ENCODE peak calls at places on chromosomes 1 and 21, in four cellular contexts. O, Q, Z and P are unnamed samples.

GRCh38 chr1:68953316-68953715 is 456.4 kb upstream of the DEPDC1 start:
- DNase-seq in O (no peak), Q (no peak), Z (no peak), P (no peak)

GRCh38 chr1:1565340-1565739 is 9.3 kb downstream of the SSU72 start:
- DNase-seq in O (no peak), Q (no peak), Z (no peak), P (no peak)

GRCh38 chr1:154386643-154387352 is 18.3 kb upstream of the IL6R start:
- DNase-seq in O (peak; percentile 56), Q (no peak), Z (peak; percentile 41), P (no peak)

GRCh38 chr21:45574691-45575090 is 32.5 kb upstream of the SLC19A1 start:
- DNase-seq in O (no peak), Q (peak; percentile 6), Z (no peak), P (no peak)

GRCh38 chr1:39205102-39205780 is 746 bp downstream of the MACF1 start:
- DNase-seq in O (peak; percentile 26), Q (peak; percentile 37), Z (peak; percentile 90), P (peak; percentile 34)

GRCh38 chr1:66048011-66048410 is 255.3 kb downstream of the PDE4B start:
- DNase-seq in O (no peak), Q (no peak), Z (no peak), P (no peak)

GRCh38 chr1:58922302-58923089 is 138.6 kb upstream of the JUN start:
- DNase-seq in O (peak; percentile 42), Q (peak; percentile 71), Z (no peak), P (peak; percentile 81)

GRCh38 chr21:27201197-27201596 is 234.3 kb upstream of the ADAMTS5 start:
- DNase-seq in O (no peak), Q (no peak), Z (no peak), P (no peak)

GRCh38 chr1:185499986-185500626 is 183.1 kb upstream of the IVNS1ABP start:
- DNase-seq in O (no peak), Q (no peak), Z (no peak), P (no peak)

GRCh38 chr1:227323164-227323955 is 5.1 kb upstream of the CDC42BPA start:
- DNase-seq in O (no peak), Q (no peak), Z (no peak), P (peak; percentile 88)

GRCh38 chr1:206978259-206978658 is 8.0 kb upstream of the FCAMR start:
- DNase-seq in O (no peak), Q (no peak), Z (no peak), P (no peak)

GRCh38 chr21:44454747-44455523 is at the start of gene LRRC3:
- DNase-seq in O (peak; percentile 85), Q (peak; percentile 86), Z (peak; percentile 72), P (peak; percentile 88)

GRCh38 chr1:217493290-217493689 is 137.6 kb downstream of the GPATCH2 start:
- DNase-seq in O (no peak), Q (no peak), Z (no peak), P (no peak)

GRCh38 chr1:33985166-33985565 is 121.3 kb downstream of the HMGB4 start:
- DNase-seq in O (no peak), Q (no peak), Z (no peak), P (no peak)

GRCh38 chr1:98906761-98907301 is 97.8 kb downstream of the PLPPR5 start:
- DNase-seq in O (no peak), Q (no peak), Z (no peak), P (no peak)

GRCh38 chr1:212899845-212900244 is 41.8 kb downstream of the FLVCR1 start:
- DNase-seq in O (no peak), Q (no peak), Z (no peak), P (no peak)

GRCh38 chr1:58583496-58583895 is 6.4 kb upstream of the TACSTD2 start:
- DNase-seq in O (no peak), Q (no peak), Z (peak; percentile 77), P (no peak)

GRCh38 chr1:9589144-9589718 is 520 bp downstream of the TMEM201 start:
- DNase-seq in O (peak; percentile 24), Q (no peak), Z (peak; percentile 36), P (peak; percentile 39)

GRCh38 chr1:12071892-12072291 is 8.8 kb downstream of the TNFRSF8 start:
- DNase-seq in O (no peak), Q (no peak), Z (no peak), P (no peak)

GRCh38 chr1:154466136-154466665 is 35.8 kb upstream of the TDRD10 start:
- DNase-seq in O (no peak), Q (no peak), Z (no peak), P (no peak)

GRCh38 chr1:43900386-43900785 is 33.2 kb upstream of the ARTN start:
- DNase-seq in O (no peak), Q (no peak), Z (no peak), P (no peak)

GRCh38 chr1:5992814-5993552 is 758 bp upstream of the NPHP4 start:
- DNase-seq in O (no peak), Q (no peak), Z (peak; percentile 12), P (no peak)

GRCh38 chr1:217586586-217586985 is 44.3 kb downstream of the GPATCH2 start:
- DNase-seq in O (no peak), Q (no peak), Z (no peak), P (no peak)

GRCh38 chr1:210647406-210648333 is 319.0 kb downstream of the HHAT start:
- DNase-seq in O (no peak), Q (no peak), Z (no peak), P (no peak)

GRCh38 chr1:32533792-32534327 is 5.4 kb upstream of the ZBTB8A start:
- DNase-seq in O (no peak), Q (no peak), Z (no peak), P (no peak)

GRCh38 chr1:27603962-27604578 is at the start of gene AHDC1:
- DNase-seq in O (peak; percentile 89), Q (peak; percentile 93), Z (peak; percentile 90), P (peak; percentile 95)

GRCh38 chr1:53379662-53380002 is 51.8 kb upstream of the LRP8 start:
- DNase-seq in O (no peak), Q (no peak), Z (no peak), P (no peak)

GRCh38 chr1:67853704-67854103 is 20.4 kb upstream of the GNG12 start:
- DNase-seq in O (no peak), Q (peak; percentile 50), Z (peak; percentile 31), P (peak; percentile 51)

GRCh38 chr1:147516157-147516917 is 25.0 kb upstream of the BCL9 start:
- DNase-seq in O (no peak), Q (no peak), Z (no peak), P (no peak)

DNA sequence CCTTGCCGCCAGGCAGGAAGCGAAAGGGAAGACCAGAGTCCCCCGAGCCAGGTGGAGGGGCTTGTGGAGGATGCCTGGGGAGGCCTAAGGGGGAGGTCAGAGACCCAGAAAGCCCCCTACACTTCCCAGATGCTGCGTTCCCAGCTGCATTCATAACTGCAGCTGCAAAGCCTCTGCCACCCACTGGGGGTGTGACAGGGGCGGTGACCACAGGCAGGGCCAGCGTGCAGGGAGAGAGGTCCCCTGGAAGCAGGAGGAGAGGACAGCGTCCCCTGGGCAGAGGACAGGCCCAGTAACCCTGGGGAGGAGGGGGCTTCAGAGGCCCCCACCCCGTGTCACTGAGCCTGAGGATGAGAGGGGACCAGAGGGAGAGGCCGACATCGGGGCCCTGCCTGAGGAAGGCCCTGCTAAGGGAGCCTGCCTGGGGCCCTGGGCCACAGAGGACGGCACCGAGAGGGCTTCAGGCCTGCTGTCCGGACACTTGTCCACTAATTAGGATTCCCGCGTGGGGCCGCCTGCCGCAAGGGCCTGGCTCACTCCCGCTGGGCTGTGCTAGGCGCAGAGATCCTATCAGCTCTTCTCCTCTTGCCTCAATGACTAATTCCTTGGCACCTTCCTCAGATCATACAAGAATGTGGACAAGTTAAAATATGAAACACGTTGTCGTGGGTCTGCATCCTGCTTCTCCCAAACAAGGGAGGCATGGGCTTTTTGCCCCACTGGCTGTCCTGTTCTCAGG is 49.1 kb upstream of the CCDC27 start:
- DNase-seq in O (no peak), Q (no peak), Z (no peak), P (no peak)
- H3K27ac ChIP-seq in O (no peak overlapping the region), Q (no peak overlapping the region), Z (no peak overlapping the region), P (no peak overlapping the region)

DNA sequence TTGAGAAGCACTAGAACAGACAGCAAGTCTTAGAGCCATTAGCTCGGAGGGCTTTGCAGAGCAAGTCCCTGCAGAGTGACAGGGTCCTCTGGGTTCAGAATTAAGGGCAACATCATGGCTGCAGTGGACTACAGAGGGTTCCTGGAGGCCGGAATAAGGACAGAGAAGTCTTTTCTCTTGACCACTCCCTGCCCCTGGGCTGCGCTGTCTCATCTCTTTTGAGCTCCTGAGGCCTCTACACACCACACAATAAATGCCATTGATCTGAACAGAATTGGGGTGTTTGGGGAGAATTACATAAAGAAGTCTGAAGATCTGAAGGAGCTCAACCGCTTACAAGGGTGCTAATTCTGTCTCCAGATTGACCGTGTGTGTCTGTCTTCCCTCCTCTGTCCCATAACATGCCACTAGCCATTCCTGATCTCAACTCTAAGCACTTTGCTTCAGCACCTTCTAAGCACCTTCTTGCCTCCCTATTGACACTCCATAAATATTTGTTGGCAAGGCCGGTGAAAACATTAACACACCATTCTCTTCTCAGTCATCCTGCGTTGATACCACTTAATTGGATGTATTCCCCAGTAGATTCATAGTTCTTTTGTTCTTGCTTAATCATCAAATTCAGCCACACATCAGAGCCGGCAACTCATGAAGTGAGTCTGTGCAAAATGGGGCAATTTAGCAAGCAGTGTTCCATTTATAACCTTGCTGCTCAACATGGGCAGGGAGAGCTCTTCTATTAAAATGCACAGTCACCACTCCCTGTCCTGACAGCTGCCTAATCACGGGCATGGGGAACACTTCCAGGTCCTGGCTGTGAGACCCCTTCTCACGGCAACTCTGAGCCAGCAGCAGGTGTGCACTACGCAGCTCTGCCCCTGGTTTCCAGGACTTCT is 49.7 kb downstream of the NMNAT2 start:
- DNase-seq in O (no peak), Q (no peak), Z (no peak), P (no peak)
- TF ChIP-seq CTCF in O (no peak), Q (no peak), Z (no peak), P (no peak)

DNA sequence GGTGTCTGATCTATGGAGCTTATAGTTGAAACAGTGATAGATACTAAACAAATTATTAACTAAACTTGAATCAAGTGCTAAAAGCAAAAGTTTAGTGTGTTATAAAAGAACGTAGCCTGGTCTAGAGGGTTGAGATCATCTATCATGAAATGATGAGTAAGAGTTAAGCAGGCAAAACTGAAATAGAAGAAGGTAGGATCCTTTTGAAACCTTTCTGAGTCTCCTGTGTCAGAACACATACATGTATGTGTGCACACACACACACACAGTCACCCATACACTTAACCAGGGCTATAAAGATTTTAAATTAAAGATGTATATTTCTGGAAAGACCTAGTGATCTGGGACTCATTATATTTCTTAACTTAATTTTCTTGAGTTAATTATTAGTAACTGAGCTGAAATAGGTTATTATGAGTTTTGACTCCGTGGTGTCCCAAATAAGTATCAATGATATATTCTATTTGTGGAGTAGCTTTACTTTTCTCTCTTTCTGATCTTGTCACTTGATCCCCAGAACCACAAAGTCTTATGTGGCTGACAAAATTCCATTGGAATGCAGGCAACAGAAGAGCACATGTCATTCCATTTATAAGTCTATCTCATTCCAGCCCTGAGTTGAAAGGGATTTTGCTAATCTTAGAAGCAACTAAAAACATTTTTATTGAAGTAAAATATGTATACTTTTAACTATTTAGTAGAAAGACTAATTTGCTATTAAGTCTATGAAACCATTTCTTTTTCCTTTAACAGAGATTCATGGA is 70.7 kb downstream of the PRRX1 start:
- DNase-seq in O (no peak), Q (no peak), Z (no peak), P (no peak)
- H3K27ac ChIP-seq in O (no peak overlapping the region), Q (peak overlapping the region; percentile 77), Z (no peak overlapping the region), P (no peak overlapping the region)

DNA sequence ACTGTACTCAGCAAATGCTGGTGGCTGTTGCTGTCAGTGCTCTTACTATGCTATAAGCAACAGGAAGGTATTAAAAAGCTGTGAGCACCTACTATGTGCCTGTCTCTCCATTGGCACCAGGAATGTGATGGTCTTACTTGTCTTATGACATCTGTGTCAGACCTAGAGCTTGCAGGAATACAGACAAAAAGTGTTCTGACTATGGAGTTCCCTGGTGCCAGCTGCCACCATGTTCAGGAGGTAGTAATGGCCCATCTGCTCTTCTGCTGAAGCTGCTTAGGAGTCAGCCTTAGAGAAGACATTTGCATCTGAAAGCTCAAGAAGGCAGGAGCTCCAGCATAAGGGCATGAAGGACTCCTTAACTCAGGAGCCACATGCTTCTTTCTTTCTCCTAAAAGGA is 52.3 kb downstream of the MAB21L3 start:
- DNase-seq in O (no peak), Q (no peak), Z (no peak), P (no peak)
- TF ChIP-seq CTCF in O (no peak), Q (no peak), Z (no peak), P (no peak)